ENCODE peak calls at places on chromosomes 11 and 22, in eight cellular contexts. A is brain microvascular endothelial cell, I is H54, L is osteocyte, N is ovary, X is kidney, F is IMR-90, V is HEK293T. G is an unnamed sample.

GRCh38 chr11:117820071-117820470 is 4.5 kb downstream of the FXYD2 start:
- DNase-seq in X (peak; percentile 85), N (no peak), A (no peak), F (no peak), L (no peak), I (no peak), V (no peak), G (peak; percentile 79)

GRCh38 chr11:60389279-60389910 is 6.9 kb upstream of the MS4A14 start:
- DNase-seq in F (no peak), V (no peak), A (no peak), X (no peak), L (no peak), N (no peak), I (no peak), G (no peak)

GRCh38 chr22:33000342-33001280 is 57.6 kb downstream of the SYN3 start:
- DNase-seq in I (peak; percentile 15), L (peak; percentile 87), X (peak; percentile 82), F (peak; percentile 32), A (peak; percentile 47), N (peak; percentile 22), V (peak; percentile 78), G (peak; percentile 2)

GRCh38 chr11:63906585-63906984 is 10.4 kb downstream of the RCOR2 start:
- DNase-seq in F (peak; percentile 13), N (no peak), V (no peak), L (no peak), A (no peak), I (no peak), X (no peak), G (no peak)

GRCh38 chr11:79594839-79595238 is 154.0 kb upstream of the TENM4 start:
- DNase-seq in I (no peak), X (no peak), N (no peak), L (no peak), V (no peak), A (no peak), F (no peak), G (no peak)

GRCh38 chr22:27206001-27206746 is 548.8 kb downstream of the MIAT start:
- DNase-seq in A (peak; percentile 60), N (no peak), X (no peak), F (peak; percentile 73), L (no peak), I (no peak), V (no peak), G (no peak)

GRCh38 chr22:36360011-36360410 is 27.8 kb downstream of the MYH9 start:
- DNase-seq in I (no peak), X (no peak), A (no peak), F (no peak), N (no peak), L (no peak), V (no peak), G (no peak)

GRCh38 chr11:84714316-84714780 is 912.8 kb downstream of the DLG2 start:
- DNase-seq in X (no peak), V (peak; percentile 52), L (no peak), F (peak; percentile 6), A (peak; percentile 67), N (no peak), I (peak; percentile 28), G (peak; percentile 66)

GRCh38 chr11:113162590-113162961 is 151.8 kb upstream of the TTC12 start:
- DNase-seq in L (peak; percentile 36), N (peak; percentile 58), F (no peak), X (no peak), A (no peak), V (peak; percentile 44), I (no peak), G (no peak)

GRCh38 chr22:24503137-24503850 is 8.2 kb downstream of the UPB1 start:
- DNase-seq in V (peak; percentile 84), F (peak; percentile 63), A (peak; percentile 68), X (peak; percentile 77), N (peak; percentile 28), I (peak; percentile 52), L (no peak), G (no peak)

GRCh38 chr11:43547900-43548381 is 132.6 kb upstream of the HSD17B12 start:
- DNase-seq in X (peak; percentile 82), A (no peak), N (peak; percentile 91), L (no peak), I (no peak), F (no peak), V (peak; percentile 66), G (no peak)

GRCh38 chr11:108664241-108664640 is 628 bp upstream of the DDX10 start:
- DNase-seq in I (no peak), F (no peak), L (no peak), N (no peak), V (no peak), A (no peak), X (no peak), G (no peak)

GRCh38 chr11:58628446-58628845 is 6.0 kb downstream of the CNTF start:
- DNase-seq in V (no peak), F (peak; percentile 42), A (peak; percentile 23), I (no peak), N (no peak), X (no peak), L (no peak), G (no peak)

GRCh38 chr11:100705447-100705846 is 18.4 kb downstream of the ARHGAP42 start:
- DNase-seq in L (no peak), F (no peak), A (no peak), N (no peak), V (no peak), X (no peak), I (no peak), G (no peak)

GRCh38 chr11:2853997-2854560 is 31.5 kb downstream of the CDKN1C start:
- DNase-seq in X (no peak), N (no peak), A (no peak), L (no peak), F (no peak), V (no peak), I (no peak), G (no peak)

GRCh38 chr22:36431977-36432376 is 44.2 kb upstream of the MYH9 start:
- DNase-seq in A (no peak), N (no peak), L (no peak), F (no peak), V (no peak), X (no peak), I (no peak), G (no peak)

GRCh38 chr22:23878219-23878618 is 16.0 kb upstream of the MIF start:
- DNase-seq in A (no peak), N (no peak), I (no peak), L (no peak), V (no peak), X (peak; percentile 79), F (no peak), G (no peak)

GRCh38 chr11:65418681-65419459 is 3.7 kb upstream of the NEAT1 start:
- DNase-seq in A (peak; percentile 93), F (peak; percentile 91), X (peak; percentile 100), I (peak; percentile 61), L (peak; percentile 98), V (peak; percentile 75), N (peak; percentile 97), G (peak; percentile 80)

GRCh38 chr11:117717485-117718314 is 79.3 kb downstream of the DSCAML1 start:
- DNase-seq in F (no peak), X (peak; percentile 82), A (no peak), I (no peak), N (no peak), V (no peak), L (no peak), G (peak; percentile 100)

GRCh38 chr11:111870887-111871692 is at the start of gene ALG9:
- DNase-seq in V (peak; percentile 74), L (peak; percentile 90), F (peak; percentile 82), X (peak; percentile 90), I (peak; percentile 38), N (peak; percentile 86), A (peak; percentile 85), G (peak; percentile 95)

GRCh38 chr11:71342951-71343827 is 90.8 kb upstream of the SHANK2 start:
- DNase-seq in A (peak; percentile 6), L (no peak), I (peak; percentile 56), X (peak; percentile 45), V (peak; percentile 62), F (peak; percentile 15), N (no peak), G (peak; percentile 9)

GRCh38 chr22:48275412-48275811 is 1513.0 kb downstream of the TBC1D22A start:
- DNase-seq in A (no peak), I (no peak), L (no peak), V (no peak), X (peak; percentile 52), N (no peak), F (no peak), G (no peak)

GRCh38 chr11:65400295-65401072 is 14.0 kb downstream of the FRMD8 start:
- DNase-seq in X (no peak), I (no peak), A (no peak), V (no peak), F (no peak), L (no peak), N (no peak), G (no peak)

GRCh38 chr11:131859811-131860210 is 489.4 kb downstream of the NTM start:
- DNase-seq in X (no peak), I (no peak), F (peak; percentile 77), A (peak; percentile 87), L (no peak), N (no peak), V (no peak), G (no peak)

GRCh38 chr22:29753808-29754657 is 12.8 kb downstream of the ZMAT5 start:
- DNase-seq in L (no peak), I (no peak), X (no peak), F (no peak), V (no peak), A (no peak), N (no peak), G (no peak)

GRCh38 chr22:39306456-39307361 is 12.7 kb downstream of the RPL3 start:
- DNase-seq in L (no peak), F (no peak), A (no peak), N (no peak), I (no peak), X (no peak), V (no peak), G (no peak)

GRCh38 chr11:81470446-81470845 is 1263.2 kb downstream of the FAM181B start:
- DNase-seq in L (no peak), X (no peak), N (peak; percentile 9), F (no peak), I (no peak), A (no peak), V (no peak), G (no peak)

GRCh38 chr22:49892226-49892899 is 25.9 kb downstream of the ALG12 start:
- DNase-seq in I (no peak), V (no peak), F (no peak), L (no peak), X (no peak), N (no peak), A (no peak), G (no peak)

GRCh38 chr11:120182790-120183491 is 27.9 kb upstream of the OAF start:
- DNase-seq in N (no peak), X (peak; percentile 48), F (no peak), A (no peak), L (peak; percentile 57), I (no peak), V (peak; percentile 60), G (peak; percentile 20)

GRCh38 chr11:36249271-36249670 is 40.0 kb downstream of the COMMD9 start:
- DNase-seq in I (peak; percentile 35), L (no peak), N (no peak), X (no peak), V (no peak), A (peak; percentile 83), F (peak; percentile 91), G (no peak)

GRCh38 chr22:45696227-45696626 is 24.6 kb downstream of the ATXN10 start:
- DNase-seq in X (no peak), V (no peak), I (no peak), L (no peak), N (no peak), F (no peak), A (no peak), G (no peak)